ENCODE peak calls at places on chromosomes 4 and X, in four cellular contexts. Q is HL-60, D is endothelial cell, H is upper lobe of right lung. B is an unnamed sample.

GRCh38 chrX:9465380-9466114 is 689 bp downstream of the TBL1X start:
- DNase-seq in Q (no peak), D (peak), H (peak), B (no peak)

GRCh38 chr4:84877051-84877833 is 89.2 kb downstream of the WDFY3 start:
- DNase-seq in Q (no peak), D (no peak), H (no peak), B (no peak)

GRCh38 chr4:665751-666435 is 8.2 kb downstream of the ATP5ME start:
- DNase-seq in Q (no peak), D (no peak), H (no peak), B (no peak)

GRCh38 chrX:119071381-119071780 is 1.4 kb upstream of the CT47C1 start:
- DNase-seq in Q (no peak), D (no peak), H (no peak), B (no peak)

GRCh38 chrX:116318672-116319071 is 117.7 kb upstream of the SLC6A14 start:
- DNase-seq in Q (no peak), D (no peak), H (no peak), B (no peak)

GRCh38 chrX:84186603-84187358 is 1.2 kb downstream of the RPS6KA6 start:
- DNase-seq in Q (no peak), D (peak), H (no peak), B (no peak)

GRCh38 chrX:55908685-55909212 is 191.2 kb downstream of the RRAGB start:
- DNase-seq in Q (no peak), D (peak), H (peak), B (no peak)

GRCh38 chr4:55733874-55734437 is 85.6 kb upstream of the EXOC1L start:
- DNase-seq in Q (no peak), D (no peak), H (peak), B (no peak)

GRCh38 chr4:91113130-91113706 is 986.0 kb downstream of the CCSER1 start:
- DNase-seq in Q (no peak), D (no peak), H (no peak), B (no peak)

GRCh38 chr4:106601519-106601918 is 232.9 kb upstream of the GIMD1 start:
- DNase-seq in Q (no peak), D (no peak), H (no peak), B (no peak)

GRCh38 chr4:2636331-2636730 is 99.9 kb downstream of the FAM193A start:
- DNase-seq in Q (no peak), D (no peak), H (no peak), B (no peak)

GRCh38 chr4:85423414-85423813 is 51.5 kb upstream of the ARHGAP24 start:
- DNase-seq in Q (no peak), D (no peak), H (no peak), B (no peak)

GRCh38 chr4:6820695-6821094 is 38.2 kb downstream of the KIAA0232 start:
- DNase-seq in Q (no peak), D (no peak), H (no peak), B (no peak)

GRCh38 chr4:25938251-25939186 is 24.5 kb downstream of the SMIM20 start:
- DNase-seq in Q (peak), D (no peak), H (no peak), B (no peak)

GRCh38 chr4:85210353-85210752 is 243.9 kb upstream of the WDFY3 start:
- DNase-seq in Q (no peak), D (no peak), H (no peak), B (no peak)

GRCh38 chr4:6425911-6426310 is 46.5 kb downstream of the PPP2R2C start:
- DNase-seq in Q (no peak), D (no peak), H (no peak), B (no peak)

GRCh38 chr4:114041117-114041475 is 61.6 kb upstream of the ARSJ start:
- DNase-seq in Q (no peak), D (no peak), H (no peak), B (no peak)

GRCh38 chr4:137474711-137475301 is 57.5 kb downstream of the PCDH18 start:
- DNase-seq in Q (no peak), D (no peak), H (no peak), B (no peak)

GRCh38 chr4:94507708-94508107 is 56.0 kb downstream of the PDLIM5 start:
- DNase-seq in Q (no peak), D (no peak), H (no peak), B (peak)

GRCh38 chr4:38529189-38530115 is 134.5 kb upstream of the KLF3 start:
- DNase-seq in Q (peak), D (peak), H (peak), B (no peak)

GRCh38 chr4:109009909-109010308 is 247.1 kb upstream of the ETNPPL start:
- DNase-seq in Q (no peak), D (no peak), H (no peak), B (no peak)

GRCh38 chr4:6371827-6372226 is 100.6 kb downstream of the PPP2R2C start:
- DNase-seq in Q (no peak), D (no peak), H (no peak), B (no peak)

DNA sequence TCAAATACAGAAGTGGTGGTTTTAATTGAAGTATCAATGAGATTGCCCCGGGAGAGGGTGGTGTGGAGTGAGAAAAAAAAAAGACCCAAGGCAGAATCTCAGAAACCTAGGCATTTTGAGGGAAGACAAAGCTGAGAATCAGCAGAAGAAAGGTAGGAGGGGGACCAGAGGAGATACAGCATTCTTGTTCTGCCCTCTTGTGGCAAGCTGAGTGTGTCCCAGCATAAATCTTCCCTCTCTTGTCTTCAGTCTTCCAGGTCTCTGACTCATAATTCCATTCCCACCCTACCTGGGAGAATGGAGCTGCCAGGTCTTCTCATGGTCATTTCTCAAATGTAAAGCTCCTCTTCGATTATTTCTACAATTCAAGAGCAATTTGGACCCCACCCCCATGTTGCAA is 32.7 kb upstream of the MAGED1 start:
- DNase-seq in Q (no peak), D (peak), H (no peak), B (no peak)
- TF ChIP-seq CTCF in Q (no peak), D (no peak), H (peak), B (no peak)

DNA sequence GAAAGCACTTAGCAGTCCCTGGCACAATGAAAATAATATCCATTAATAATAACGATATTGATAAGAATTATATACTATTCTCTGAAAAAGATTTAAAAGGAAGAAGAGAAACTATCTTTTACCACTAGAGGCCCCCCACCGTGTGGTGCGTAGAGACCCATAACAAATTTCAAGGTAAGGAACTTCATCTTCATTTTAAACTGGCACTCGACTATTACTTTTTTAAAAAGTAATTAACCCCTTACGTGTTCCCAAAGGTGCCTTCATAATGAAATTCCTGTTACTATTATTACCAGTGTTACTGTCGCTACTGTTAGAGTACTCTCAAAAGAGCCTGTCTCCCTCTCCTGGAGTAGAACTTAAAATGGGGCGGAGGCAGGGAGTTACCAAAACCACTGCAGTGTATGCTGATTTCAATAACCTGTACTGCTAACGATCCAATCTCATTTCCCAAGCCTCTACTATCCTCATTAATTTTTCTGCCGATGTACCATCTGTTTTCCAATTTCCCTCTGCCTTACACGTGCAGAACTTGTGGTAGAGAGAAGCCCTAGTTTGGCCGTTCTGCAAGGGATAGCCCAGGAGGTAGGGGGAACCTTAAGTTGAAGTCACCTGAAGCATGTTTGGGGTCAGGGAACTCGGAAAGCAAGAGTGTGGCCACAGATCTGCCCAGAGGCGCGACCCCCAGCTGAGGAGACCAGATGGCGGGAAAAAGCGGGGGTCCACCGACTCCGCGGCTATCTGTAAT is 813 bp upstream of the STK26 start:
- DNase-seq in Q (no peak), D (no peak), H (no peak), B (no peak)
- TF ChIP-seq CTCF in Q (no peak), D (no peak), H (peak), B (no peak)

GRCh38 chr4:23733476-23733875 is 156.4 kb downstream of the PPARGC1A start:
- DNase-seq in Q (no peak), D (no peak), H (no peak), B (no peak)

GRCh38 chr4:23741586-23742240 is 148.1 kb downstream of the PPARGC1A start:
- DNase-seq in Q (no peak), D (no peak), H (no peak), B (no peak)

GRCh38 chr4:23736466-23736865 is 153.4 kb downstream of the PPARGC1A start:
- DNase-seq in Q (no peak), D (no peak), H (no peak), B (no peak)

GRCh38 chr4:23733911-23734458 is 155.9 kb downstream of the PPARGC1A start:
- DNase-seq in Q (no peak), D (no peak), H (no peak), B (no peak)

GRCh38 chr4:23737571-23737970 is 152.3 kb downstream of the PPARGC1A start:
- DNase-seq in Q (no peak), D (no peak), H (no peak), B (no peak)
- TF ChIP-seq CTCF in Q (no peak), D (no peak), H (no peak), B (no peak)

DNA sequence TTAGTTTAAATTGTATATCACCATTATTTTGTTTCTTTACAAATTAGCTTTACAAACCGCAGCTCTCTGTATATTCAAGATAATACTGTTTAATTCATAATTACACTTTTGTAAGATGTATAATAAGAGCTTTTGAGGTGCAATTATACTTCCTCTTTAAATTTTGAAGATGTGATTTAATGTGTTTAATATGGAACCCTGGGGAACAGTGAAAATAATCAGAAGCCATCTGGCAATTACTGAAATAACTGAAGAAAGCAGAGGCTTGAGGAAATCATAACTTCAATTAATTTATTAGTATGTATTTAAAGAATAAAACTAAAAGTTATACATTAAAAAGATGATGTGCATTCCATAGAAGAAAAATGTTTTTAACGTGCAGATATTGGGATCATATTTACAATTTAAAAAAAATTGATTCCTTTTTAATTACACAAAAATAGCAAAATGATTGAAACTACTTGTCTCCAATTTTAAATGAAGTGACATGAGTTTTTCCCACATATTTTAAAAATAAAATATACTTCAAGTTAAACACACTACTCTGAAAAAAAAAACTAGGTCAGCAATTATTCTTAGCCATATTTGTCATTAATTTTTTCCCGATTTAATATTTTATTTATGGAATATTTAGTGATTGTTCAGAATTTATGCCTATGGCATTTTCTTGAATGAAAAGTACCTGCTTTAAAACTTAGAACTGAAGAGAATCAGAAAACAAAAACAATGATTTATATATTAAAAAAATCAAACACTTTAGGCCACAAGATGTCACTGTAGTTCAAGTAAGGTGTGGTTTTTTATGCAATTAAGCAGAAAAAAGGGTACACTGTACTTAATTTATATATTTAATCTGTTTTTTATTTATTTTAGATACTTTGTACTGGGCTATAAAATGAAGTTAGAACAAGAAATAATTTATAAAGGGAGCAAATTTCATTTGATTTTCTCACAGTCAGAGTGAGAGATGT is 942.7 kb upstream of the NDST4 start:
- DNase-seq in Q (no peak), D (no peak), H (no peak), B (no peak)
- TF ChIP-seq CTCF in Q (no peak), D (peak), H (peak), B (no peak)

GRCh38 chr4:78735697-78736096 is 40.5 kb upstream of the BMP2K start:
- DNase-seq in Q (no peak), D (no peak), H (no peak), B (no peak)

GRCh38 chr4:78737951-78738350 is 38.2 kb upstream of the BMP2K start:
- DNase-seq in Q (no peak), D (no peak), H (no peak), B (no peak)

GRCh38 chr4:78732332-78733104 is 43.6 kb upstream of the BMP2K start:
- DNase-seq in Q (no peak), D (no peak), H (no peak), B (no peak)

GRCh38 chr4:78737020-78737419 is 39.1 kb upstream of the BMP2K start:
- DNase-seq in Q (no peak), D (no peak), H (no peak), B (no peak)

GRCh38 chr4:78734451-78735003 is 41.6 kb upstream of the BMP2K start:
- DNase-seq in Q (no peak), D (no peak), H (no peak), B (no peak)
- TF ChIP-seq CTCF in Q (no peak), D (no peak), H (no peak), B (no peak)

B was measured in coronary artery.